ENCODE peak calls at places on chromosome 1, in ten cellular contexts. T, M, N, F, U, W, V, L, P and Y are unnamed samples.

GRCh38 chr1:85319488-85319887 is 43.1 kb upstream of the BCL10 start:
- ATAC-seq in T (no peak), M (no peak), N (no peak), F (no peak), U (no peak), W (no peak), V (no peak), L (no peak), P (no peak), Y (no peak)

GRCh38 chr1:69413129-69413528 is 154.6 kb upstream of the LRRC7 start:
- ATAC-seq in T (no peak), M (no peak), N (no peak), F (no peak), U (no peak), W (peak), V (no peak), L (no peak), P (no peak), Y (no peak)

GRCh38 chr1:156180471-156180870 is 13.4 kb upstream of the SLC25A44 start:
- ATAC-seq in T (no peak), M (no peak), N (no peak), F (no peak), U (no peak), W (no peak), V (no peak), L (no peak), P (no peak), Y (no peak)

GRCh38 chr1:234490789-234491479 is 12.0 kb upstream of the TARBP1 start:
- ATAC-seq in T (peak), M (no peak), N (no peak), F (no peak), U (no peak), W (no peak), V (no peak), L (no peak), P (no peak), Y (no peak)

GRCh38 chr1:107187399-107187798 is 46.6 kb downstream of the NTNG1 start:
- ATAC-seq in T (no peak), M (peak), N (no peak), F (no peak), U (no peak), W (no peak), V (no peak), L (no peak), P (no peak), Y (no peak)

GRCh38 chr1:115408489-115409002 is 70.5 kb upstream of the NGF start:
- ATAC-seq in T (no peak), M (no peak), N (no peak), F (no peak), U (no peak), W (peak), V (no peak), L (peak), P (no peak), Y (no peak)

GRCh38 chr1:13593511-13594131 is 10.0 kb downstream of the PDPN start:
- ATAC-seq in T (peak), M (no peak), N (no peak), F (no peak), U (no peak), W (peak), V (no peak), L (peak), P (no peak), Y (no peak)

GRCh38 chr1:163842546-163842945 is 520.8 kb downstream of the NUF2 start:
- ATAC-seq in T (no peak), M (no peak), N (no peak), F (no peak), U (no peak), W (no peak), V (no peak), L (no peak), P (no peak), Y (no peak)

GRCh38 chr1:27542463-27543273 is 52.7 kb upstream of the WASF2 start:
- ATAC-seq in T (peak), M (no peak), N (peak), F (peak), U (peak), W (peak), V (peak), L (peak), P (no peak), Y (peak)

GRCh38 chr1:59457786-59458185 is 160.9 kb downstream of the FGGY start:
- ATAC-seq in T (no peak), M (no peak), N (no peak), F (no peak), U (no peak), W (no peak), V (no peak), L (no peak), P (no peak), Y (no peak)

GRCh38 chr1:202806845-202807366 is 1.3 kb downstream of the KDM5B start:
- ATAC-seq in T (peak), M (no peak), N (peak), F (peak), U (peak), W (peak), V (peak), L (peak), P (peak), Y (peak)

GRCh38 chr1:150487763-150488115 is 520 bp downstream of the TARS2 start:
- ATAC-seq in T (peak), M (no peak), N (no peak), F (peak), U (no peak), W (no peak), V (no peak), L (no peak), P (no peak), Y (no peak)

GRCh38 chr1:211469938-211470529 is 21.9 kb downstream of the RD3 start:
- ATAC-seq in T (peak), M (no peak), N (peak), F (peak), U (peak), W (peak), V (peak), L (peak), P (peak), Y (peak)

GRCh38 chr1:185440877-185441276 is 123.8 kb upstream of the IVNS1ABP start:
- ATAC-seq in T (no peak), M (no peak), N (no peak), F (peak), U (no peak), W (no peak), V (no peak), L (no peak), P (no peak), Y (no peak)